ENCODE peak calls at places on chromosomes 11 and 22, in five cellular contexts. R is NCI-H345; Y is NCI-H524; H is kidney epithelial cell; W is stimulated activated CD4-positive, alpha-beta T cell treated with anti-CD3 and anti-CD28 coated beads, Interleukin-4, amount 100 ng/mL, for 1 hour. D is an unnamed sample.

GRCh38 chr22:26922804-26923203 is 265.4 kb downstream of the MIAT start:
- DNase-seq in W (no peak), R (no peak), H (no peak), Y (no peak), D (no peak)

GRCh38 chr11:57778318-57779037 is 16.9 kb downstream of the CTNND1 start:
- DNase-seq in R (peak), Y (no peak), W (no peak), H (peak), D (peak)

GRCh38 chr11:123085497-123085896 is 23.6 kb upstream of the HSPA8 start:
- DNase-seq in Y (no peak), W (no peak), R (no peak), H (no peak), D (no peak)

GRCh38 chr11:121881806-121882205 is 234.2 kb downstream of the BLID start:
- DNase-seq in H (no peak), W (no peak), Y (no peak), R (no peak), D (no peak)

GRCh38 chr11:46256540-46257001 is 20.9 kb upstream of the CREB3L1 start:
- DNase-seq in R (no peak), H (no peak), Y (no peak), W (no peak), D (no peak)

GRCh38 chr11:112174789-112175595 is at the start of gene BCO2:
- DNase-seq in H (no peak), Y (peak), W (peak), R (peak), D (peak)

GRCh38 chr11:34988294-34989255 is 72.2 kb downstream of the PDHX start:
- DNase-seq in Y (no peak), R (no peak), W (no peak), H (no peak), D (no peak)

GRCh38 chr11:111737877-111738205 is 28.3 kb downstream of the PPP2R1B start:
- DNase-seq in H (no peak), W (no peak), R (no peak), Y (no peak), D (no peak)

GRCh38 chr11:75342966-75343870 is 8.2 kb downstream of the ARRB1 start:
- DNase-seq in W (no peak), R (peak), H (no peak), Y (peak), D (no peak)

GRCh38 chr11:62656801-62657429 is 3.8 kb upstream of the INTS5 start:
- DNase-seq in H (no peak), R (no peak), Y (no peak), W (no peak), D (no peak)

GRCh38 chr11:108135845-108136599 is 14.7 kb downstream of the ACAT1 start:
- DNase-seq in H (no peak), W (peak), Y (no peak), R (no peak), D (no peak)

GRCh38 chr22:49783926-49784629 is 43.6 kb downstream of the BRD1 start:
- DNase-seq in R (no peak), H (no peak), W (no peak), Y (no peak), D (no peak)

GRCh38 chr11:2685566-2686359 is 14.0 kb downstream of the KCNQ1OT1 start:
- DNase-seq in R (no peak), Y (no peak), W (no peak), H (no peak), D (no peak)

GRCh38 chr22:41914611-41915034 is 251 bp downstream of the SHISA8 start:
- DNase-seq in W (no peak), R (no peak), Y (no peak), H (no peak), D (no peak)

GRCh38 chr11:111694851-111695250 is 71.3 kb downstream of the PPP2R1B start:
- DNase-seq in Y (no peak), W (no peak), R (no peak), H (peak), D (no peak)

GRCh38 chr22:40746428-40747220 is 67.3 kb downstream of the MCHR1 start:
- DNase-seq in W (no peak), R (no peak), Y (no peak), H (no peak), D (no peak)

GRCh38 chr22:26565181-26565580 is 24.8 kb downstream of the TPST2 start:
- DNase-seq in R (no peak), Y (no peak), H (no peak), W (no peak), D (no peak)

GRCh38 chr11:119404872-119405271 is 18.1 kb downstream of the THY1 start:
- DNase-seq in W (no peak), H (no peak), Y (no peak), R (no peak), D (no peak)